ENCODE peak calls at places on chromosome X, in seven cellular contexts. X, Z, K, N, A, I and W are unnamed samples.

GRCh38 chrX:107659768-107660167 is 31.5 kb downstream of the PRPS1 start:
- DNase-seq in X (no peak), Z (no peak), K (no peak), N (no peak), A (no peak), I (no peak), W (peak; percentile 33)

GRCh38 chrX:53287493-53288138 is 6.2 kb upstream of the IQSEC2 start:
- DNase-seq in X (peak; percentile 71), Z (no peak), K (peak; percentile 85), N (peak; percentile 27), A (no peak), I (peak; percentile 34), W (peak; percentile 43)

GRCh38 chrX:155953055-155953454 is 44.4 kb upstream of the IL9R start:
- DNase-seq in X (no peak), Z (no peak), K (no peak), N (no peak), A (no peak), I (no peak), W (no peak)

GRCh38 chrX:70496491-70496890 is 51.9 kb downstream of the DLG3 start:
- DNase-seq in X (no peak), Z (no peak), K (no peak), N (no peak), A (no peak), I (no peak), W (no peak)

GRCh38 chrX:42538405-42538804 is 239.6 kb downstream of the PPP1R2C start:
- DNase-seq in X (no peak), Z (no peak), K (no peak), N (no peak), A (no peak), I (no peak), W (no peak)

GRCh38 chrX:115968436-115969252 is 201.9 kb upstream of the AGTR2 start:
- DNase-seq in X (peak; percentile 76), Z (no peak), K (peak; percentile 77), N (no peak), A (no peak), I (no peak), W (no peak)

GRCh38 chrX:101287402-101287801 is 3.7 kb downstream of the TAF7L start:
- DNase-seq in X (no peak), Z (no peak), K (no peak), N (peak; percentile 3), A (no peak), I (no peak), W (peak; percentile 59)

GRCh38 chrX:78375894-78376293 is 48.5 kb upstream of the CYSLTR1 start:
- DNase-seq in X (no peak), Z (no peak), K (no peak), N (no peak), A (no peak), I (no peak), W (no peak)

GRCh38 chrX:16023790-16024734 is 99.3 kb upstream of the GRPR start:
- DNase-seq in X (no peak), Z (no peak), K (no peak), N (no peak), A (no peak), I (no peak), W (peak; percentile 13)

GRCh38 chrX:114272096-114272686 is 311.7 kb upstream of the HTR2C start:
- DNase-seq in X (no peak), Z (no peak), K (no peak), N (no peak), A (no peak), I (no peak), W (no peak)

GRCh38 chrX:102958794-102959193 is 21.7 kb downstream of the RAB40AL start:
- DNase-seq in X (no peak), Z (no peak), K (no peak), N (no peak), A (no peak), I (no peak), W (no peak)

GRCh38 chrX:134737061-134737460 is 78.8 kb upstream of the PLAC1 start:
- DNase-seq in X (no peak), Z (no peak), K (no peak), N (no peak), A (no peak), I (peak; percentile 18), W (no peak)

GRCh38 chrX:68681443-68681941 is 34.0 kb downstream of the STARD8 start:
- DNase-seq in X (no peak), Z (no peak), K (no peak), N (peak; percentile 7), A (no peak), I (peak; percentile 15), W (peak; percentile 40)

GRCh38 chrX:39850630-39851152 is 247.1 kb downstream of the BCOR start:
- DNase-seq in X (no peak), Z (no peak), K (no peak), N (no peak), A (no peak), I (peak; percentile 23), W (peak; percentile 28)

GRCh38 chrX:153651540-153652079 is 4.6 kb downstream of the DUSP9 start:
- DNase-seq in X (no peak), Z (no peak), K (no peak), N (no peak), A (peak; percentile 8), I (no peak), W (no peak)

GRCh38 chrX:38929966-38930421 is 128.7 kb downstream of the MID1IP1 start:
- DNase-seq in X (no peak), Z (no peak), K (no peak), N (no peak), A (no peak), I (peak; percentile 7), W (peak; percentile 32)

GRCh38 chrX:10554612-10555270 is 65.6 kb downstream of the MID1 start:
- DNase-seq in X (no peak), Z (no peak), K (no peak), N (no peak), A (no peak), I (no peak), W (no peak)

GRCh38 chrX:131677655-131678628 is 134.1 kb downstream of the OR13H1 start:
- DNase-seq in X (peak; percentile 15), Z (peak; percentile 26), K (no peak), N (peak; percentile 44), A (no peak), I (no peak), W (peak; percentile 16)

GRCh38 chrX:3184176-3184930 is 143.1 kb downstream of the ARSF start:
- DNase-seq in X (peak; percentile 18), Z (no peak), K (no peak), N (no peak), A (no peak), I (peak; percentile 81), W (peak; percentile 24)

GRCh38 chrX:106397788-106398538 is 213.8 kb upstream of the RADX start:
- DNase-seq in X (no peak), Z (no peak), K (no peak), N (no peak), A (no peak), I (no peak), W (no peak)

GRCh38 chrX:10549280-10549679 is 71.1 kb downstream of the MID1 start:
- DNase-seq in X (no peak), Z (no peak), K (no peak), N (no peak), A (no peak), I (no peak), W (peak; percentile 40)

GRCh38 chrX:40105016-40105790 is 7.4 kb upstream of the BCOR start:
- DNase-seq in X (peak; percentile 40), Z (no peak), K (peak; percentile 82), N (peak; percentile 44), A (peak; percentile 74), I (no peak), W (no peak)

GRCh38 chrX:75968293-75968692 is 183.2 kb upstream of the MAGEE2 start:
- DNase-seq in X (no peak), Z (no peak), K (no peak), N (no peak), A (no peak), I (no peak), W (no peak)

GRCh38 chrX:53235566-53235965 is 10.6 kb upstream of the KDM5C start:
- DNase-seq in X (no peak), Z (no peak), K (no peak), N (no peak), A (no peak), I (no peak), W (no peak)

GRCh38 chrX:16130707-16131106 is 7.3 kb downstream of the GRPR start:
- DNase-seq in X (no peak), Z (no peak), K (no peak), N (no peak), A (no peak), I (no peak), W (no peak)

GRCh38 chrX:107348051-107348450 is 101.4 kb upstream of the FRMPD3 start:
- DNase-seq in X (no peak), Z (no peak), K (no peak), N (no peak), A (no peak), I (no peak), W (no peak)

GRCh38 chrX:8988456-8988855 is 45.5 kb downstream of the FAM9B start:
- DNase-seq in X (peak; percentile 35), Z (no peak), K (peak; percentile 73), N (peak; percentile 24), A (no peak), I (peak; percentile 24), W (peak; percentile 10)

GRCh38 chrX:78708171-78708570 is 39.3 kb upstream of the LPAR4 start:
- DNase-seq in X (no peak), Z (no peak), K (no peak), N (no peak), A (no peak), I (no peak), W (peak; percentile 33)